ENCODE peak calls at places on chromosomes 3 and 15, in eight cellular contexts. X is GM23338, Z is upper lobe of left lung, R is HCT116, B is GM12878, H is breast epithelium, F is vagina, C is K562. Y is an unnamed sample.
A peak's percentile ranks its signal among the peaks of the same experiment; 100 is the strongest.

GRCh38 chr3:53680026-53680425 is 166.2 kb downstream of the CHDH start:
- DNase-seq in X (peak; percentile 43), Z (no peak), R (no peak), B (no peak), H (no peak), F (no peak), C (no peak), Y (no peak)

GRCh38 chr15:80780416-80781221 is 1.4 kb downstream of the CEMIP start:
- DNase-seq in X (peak; percentile 89), Z (no peak), R (no peak), B (no peak), H (no peak), F (no peak), C (peak; percentile 38), Y (no peak)

GRCh38 chr3:45940781-45941365 is 2.4 kb upstream of the CXCR6 start:
- DNase-seq in X (no peak), Z (peak; percentile 6), R (no peak), B (no peak), H (no peak), F (no peak), C (no peak), Y (no peak)

GRCh38 chr15:92029104-92029466 is 175.6 kb downstream of the SLCO3A1 start:
- DNase-seq in X (no peak), Z (no peak), R (no peak), B (no peak), H (no peak), F (no peak), C (no peak), Y (no peak)

GRCh38 chr3:71725279-71725991 is at the start of gene EIF4E3:
- DNase-seq in X (peak; percentile 65), Z (peak; percentile 47), R (no peak), B (no peak), H (no peak), F (no peak), C (peak; percentile 85), Y (peak; percentile 91)

GRCh38 chr3:154324919-154325318 is 632 bp upstream of the DHX36 start:
- DNase-seq in X (no peak), Z (no peak), R (no peak), B (no peak), H (no peak), F (no peak), C (no peak), Y (no peak)

GRCh38 chr3:107384907-107385306 is 7.7 kb downstream of the CCDC54 start:
- DNase-seq in X (peak; percentile 65), Z (no peak), R (no peak), B (no peak), H (no peak), F (no peak), C (no peak), Y (no peak)

GRCh38 chr3:128935922-128936321 is 56.5 kb downstream of the ACAD9 start:
- DNase-seq in X (no peak), Z (no peak), R (no peak), B (no peak), H (no peak), F (peak; percentile 37), C (no peak), Y (no peak)

GRCh38 chr3:101942356-101942755 is 93.0 kb downstream of the NFKBIZ start:
- DNase-seq in X (no peak), Z (no peak), R (no peak), B (no peak), H (no peak), F (no peak), C (no peak), Y (no peak)

GRCh38 chr15:50128266-50128665 is 9.2 kb upstream of the ATP8B4 start:
- DNase-seq in X (peak; percentile 27), Z (peak; percentile 88), R (no peak), B (no peak), H (no peak), F (no peak), C (no peak), Y (peak; percentile 76)

GRCh38 chr3:168671091-168671490 is 575.4 kb upstream of the GOLIM4 start:
- DNase-seq in X (no peak), Z (no peak), R (no peak), B (no peak), H (no peak), F (no peak), C (no peak), Y (no peak)

GRCh38 chr3:47984089-47984759 is 32.0 kb downstream of the MAP4 start:
- DNase-seq in X (no peak), Z (no peak), R (peak; percentile 42), B (no peak), H (no peak), F (no peak), C (no peak), Y (no peak)

GRCh38 chr3:52678265-52678927 is 7.3 kb downstream of the PBRM1 start:
- DNase-seq in X (no peak), Z (no peak), R (no peak), B (no peak), H (no peak), F (no peak), C (no peak), Y (no peak)

GRCh38 chr3:158330820-158331219 is 220.9 kb downstream of the RSRC1 start:
- DNase-seq in X (no peak), Z (no peak), R (no peak), B (no peak), H (no peak), F (no peak), C (no peak), Y (no peak)

GRCh38 chr15:99978426-99978825 is 245.2 kb upstream of the LYSMD4 start:
- DNase-seq in X (peak; percentile 64), Z (no peak), R (no peak), B (no peak), H (no peak), F (no peak), C (no peak), Y (peak; percentile 35)

GRCh38 chr3:98824256-98824655 is 61.1 kb downstream of the ST3GAL6 start:
- DNase-seq in X (peak; percentile 3), Z (no peak), R (no peak), B (no peak), H (no peak), F (no peak), C (no peak), Y (no peak)
- TF ChIP-seq CTCF in X (no peak), Z (no peak), R (peak; percentile 54), B (peak; percentile 35), H (no peak), F (no peak), C (peak; percentile 32), Y (no peak)

GRCh38 chr3:105351821-105352220 is 14.9 kb upstream of the ALCAM start:
- DNase-seq in X (no peak), Z (no peak), R (no peak), B (no peak), H (no peak), F (no peak), C (no peak), Y (no peak)

GRCh38 chr3:105355355-105356063 is 11.2 kb upstream of the ALCAM start:
- DNase-seq in X (no peak), Z (no peak), R (no peak), B (no peak), H (no peak), F (no peak), C (no peak), Y (no peak)

GRCh38 chr3:105353485-105354161 is 13.1 kb upstream of the ALCAM start:
- DNase-seq in X (peak; percentile 72), Z (peak; percentile 43), R (no peak), B (no peak), H (no peak), F (no peak), C (no peak), Y (peak; percentile 73)

GRCh38 chr3:105354429-105354828 is 12.3 kb upstream of the ALCAM start:
- DNase-seq in X (peak; percentile 87), Z (no peak), R (no peak), B (no peak), H (no peak), F (no peak), C (no peak), Y (no peak)

GRCh38 chr3:105352976-105353375 is 13.7 kb upstream of the ALCAM start:
- DNase-seq in X (no peak), Z (no peak), R (no peak), B (no peak), H (no peak), F (no peak), C (no peak), Y (no peak)
- H3K4me1 ChIP-seq in X (peaks cover 8% of the 10 kb centered on the region), Z (no peaks in the 10 kb centered on the region), R (peaks cover 9% of the 10 kb centered on the region), B (peaks cover 3% of the 10 kb centered on the region), H (no peaks in the 10 kb centered on the region), F (peaks cover 7% of the 10 kb centered on the region), C (no peaks in the 10 kb centered on the region), Y (peaks cover 6% of the 10 kb centered on the region)

GRCh38 chr3:115147329-115148141 is 447 bp upstream of the ZBTB20 start:
- DNase-seq in X (peak; percentile 100), Z (peak; percentile 99), R (peak; percentile 99), B (peak; percentile 99), H (peak; percentile 99), F (peak; percentile 99), C (peak; percentile 84), Y (peak; percentile 99)

GRCh38 chr3:115151921-115152320 is 4.8 kb upstream of the ZBTB20 start:
- DNase-seq in X (no peak), Z (no peak), R (no peak), B (no peak), H (no peak), F (no peak), C (no peak), Y (no peak)

GRCh38 chr3:115148142-115148790 is 1.2 kb upstream of the ZBTB20 start:
- DNase-seq in X (no peak), Z (no peak), R (no peak), B (no peak), H (no peak), F (no peak), C (no peak), Y (no peak)

GRCh38 chr3:115146032-115146417 is 1.1 kb downstream of the ZBTB20 start:
- DNase-seq in X (peak; percentile 55), Z (peak; percentile 63), R (peak; percentile 19), B (no peak), H (peak; percentile 48), F (no peak), C (no peak), Y (no peak)

GRCh38 chr3:115146418-115147328 is at the start of gene ZBTB20:
- DNase-seq in X (peak; percentile 77), Z (peak; percentile 61), R (peak; percentile 29), B (no peak), H (peak; percentile 65), F (no peak), C (peak; percentile 64), Y (peak; percentile 95)
- TF ChIP-seq POLR2AphosphoS5 in X (peak; percentile 58), Z (peak; percentile 62), R (peak; percentile 55), B (no peak), H (peak; percentile 77), F (peak; percentile 67), C (peak; percentile 36), Y (peak; percentile 81)

GRCh38 chr3:9947025-9947995 is 4.9 kb downstream of the PRRT3 start:
- DNase-seq in X (peak; percentile 81), Z (peak; percentile 82), R (peak; percentile 74), B (no peak), H (peak; percentile 47), F (no peak), C (no peak), Y (peak; percentile 84)
- TF ChIP-seq CTCF in X (peak; percentile 36), Z (peak; percentile 84), R (peak; percentile 56), B (no peak), H (peak; percentile 27), F (no peak), C (no peak), Y (peak; percentile 34)

DNA sequence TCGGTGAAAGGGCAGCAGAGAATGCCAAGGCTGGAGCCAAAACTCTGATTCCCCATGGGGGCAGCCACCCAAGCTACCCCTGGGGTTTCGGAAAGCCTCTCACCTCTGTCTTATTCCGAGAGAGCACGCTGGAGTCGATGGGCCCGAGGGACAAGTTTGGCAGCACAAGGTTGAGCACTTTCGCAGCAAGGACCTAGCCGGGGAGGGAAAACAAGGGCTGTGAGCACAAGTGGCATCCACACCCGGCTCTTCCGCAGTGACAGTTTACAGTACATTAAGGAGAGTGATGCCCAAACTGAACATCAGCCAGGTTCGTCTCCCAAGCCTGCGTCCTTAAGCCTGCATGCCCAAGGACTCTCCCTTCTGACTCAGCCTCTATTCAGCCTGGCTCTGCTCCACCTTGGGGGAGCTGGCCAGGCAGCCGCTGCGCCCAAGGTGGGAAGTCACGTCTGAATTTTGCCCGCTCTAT is 37.8 kb downstream of the ABTB1 start:
- DNase-seq in X (no peak), Z (peak; percentile 8), R (no peak), B (no peak), H (no peak), F (no peak), C (no peak), Y (peak; percentile 61)
- H3K4me1 ChIP-seq in X (peaks cover 9% of the 10 kb centered on the region), Z (peaks cover 15% of the 10 kb centered on the region), R (peaks cover 8% of the 10 kb centered on the region), B (no peaks in the 10 kb centered on the region), H (no peaks in the 10 kb centered on the region), F (peaks cover 16% of the 10 kb centered on the region), C (peaks cover 10% of the 10 kb centered on the region), Y (peaks cover 13% of the 10 kb centered on the region)

Y was measured in spleen.